ENCODE peak calls at places on chromosomes 13 and 19, in eight cellular contexts. Y is CD8-positive, alpha-beta memory T cell; M is HS-27A; P is A549; C is neural crest cell; R is PC-3; D is progenitor cell of endocrine pancreas; Q is activated CD4-positive, alpha-beta T cell treated with anti-CD3 and anti-CD28 coated beads, Interleukin-2, amount 10 ng/mL, durations not matched to agents 7 days and 5 days. K is an unnamed sample.

GRCh38 chr19:48553676-48554384 is 1.9 kb downstream of the SULT2B1 start:
- DNase-seq in Y (peak; percentile 42), M (peak; percentile 41), P (peak; percentile 99), C (no peak), R (peak; percentile 43), D (no peak), Q (no peak), K (peak; percentile 15)

GRCh38 chr19:17405250-17406038 is at the start of gene BST2:
- DNase-seq in Y (peak; percentile 72), M (no peak), P (no peak), C (no peak), R (no peak), D (no peak), Q (peak; percentile 72), K (no peak)

GRCh38 chr19:39467941-39468340 is 12.7 kb upstream of the TIMM50 start:
- DNase-seq in Y (no peak), M (no peak), P (no peak), C (no peak), R (no peak), D (no peak), Q (no peak), K (no peak)

GRCh38 chr19:1118999-1119398 is 15.2 kb downstream of the GPX4 start:
- DNase-seq in Y (peak; percentile 50), M (no peak), P (no peak), C (no peak), R (no peak), D (no peak), Q (no peak), K (no peak)

GRCh38 chr13:72570019-72570418 is 157.4 kb downstream of the MZT1 start:
- DNase-seq in Y (no peak), M (no peak), P (no peak), C (no peak), R (no peak), D (no peak), Q (no peak), K (peak; percentile 7)

GRCh38 chr19:4583961-4584669 is 24.6 kb upstream of the SEMA6B start:
- DNase-seq in Y (no peak), M (no peak), P (no peak), C (peak; percentile 68), R (peak; percentile 36), D (no peak), Q (no peak), K (no peak)

GRCh38 chr13:29434217-29434940 is 161.1 kb downstream of the SLC7A1 start:
- DNase-seq in Y (no peak), M (no peak), P (no peak), C (no peak), R (no peak), D (no peak), Q (no peak), K (no peak)

GRCh38 chr13:19984430-19985218 is 26.1 kb downstream of the ZMYM2 start:
- DNase-seq in Y (no peak), M (no peak), P (peak; percentile 16), C (no peak), R (peak; percentile 55), D (no peak), Q (peak; percentile 12), K (peak; percentile 26)

GRCh38 chr19:32873560-32873959 is 4.0 kb upstream of the SLC7A9 start:
- DNase-seq in Y (no peak), M (no peak), P (no peak), C (no peak), R (no peak), D (no peak), Q (no peak), K (no peak)